ENCODE peak calls at places on chromosomes 12 and 14, in six cellular contexts. H is esophagus squamous epithelium, K is sigmoid colon, R is upper lobe of left lung, E is mucosa of descending colon, L is uterus. F is an unnamed sample. For H3K4me1, the result is how much of the 10 kb centered on the place peaks cover.

GRCh38 chr12:120495189-120495722 is 657 bp upstream of the DYNLL1 start:
- DNase-seq in H (no peak), K (no peak), R (no peak), E (no peak), L (no peak), F (no peak)

GRCh38 chr12:52020539-52021336 is 14.0 kb downstream of the TAMALIN start:
- DNase-seq in H (no peak), K (peak), R (no peak), E (no peak), L (no peak), F (peak)

GRCh38 chr12:94276725-94277124 is 128.3 kb downstream of the PLXNC1 start:
- DNase-seq in H (no peak), K (no peak), R (no peak), E (no peak), L (no peak), F (no peak)

GRCh38 chr12:109624467-109624866 is 50.9 kb downstream of the MVK start:
- DNase-seq in H (no peak), K (no peak), R (no peak), E (no peak), L (no peak), F (no peak)

GRCh38 chr12:16344269-16344668 is 3.2 kb upstream of the MGST1 start:
- DNase-seq in H (no peak), K (no peak), R (no peak), E (no peak), L (no peak), F (no peak)

GRCh38 chr12:56565510-56566101 is 44.0 kb downstream of the RBMS2 start:
- DNase-seq in H (no peak), K (peak), R (no peak), E (peak), L (peak), F (no peak)

GRCh38 chr14:24167527-24168114 is 4.3 kb upstream of the REC8 start:
- DNase-seq in H (no peak), K (no peak), R (no peak), E (no peak), L (no peak), F (no peak)

GRCh38 chr14:55780156-55780946 is 200.3 kb downstream of the KTN1 start:
- DNase-seq in H (no peak), K (no peak), R (no peak), E (no peak), L (no peak), F (no peak)

GRCh38 chr14:36241183-36241582 is 64.7 kb upstream of the PTCSC3 start:
- DNase-seq in H (no peak), K (no peak), R (no peak), E (no peak), L (no peak), F (no peak)

GRCh38 chr12:105933671-105934665 is 204.8 kb downstream of the NUAK1 start:
- DNase-seq in H (no peak), K (peak), R (no peak), E (peak), L (peak), F (no peak)

GRCh38 chr12:66240106-66240820 is 51.2 kb downstream of the IRAK3 start:
- DNase-seq in H (no peak), K (no peak), R (no peak), E (no peak), L (no peak), F (no peak)

GRCh38 chr12:94644141-94644575 is 6.2 kb downstream of the TMCC3 start:
- DNase-seq in H (no peak), K (no peak), R (no peak), E (no peak), L (no peak), F (peak)

GRCh38 chr12:55930771-55931316 is at the start of gene DGKA:
- DNase-seq in H (no peak), K (peak), R (no peak), E (peak), L (peak), F (peak)

GRCh38 chr12:25583545-25583944 is 30.5 kb upstream of the LMNTD1 start:
- DNase-seq in H (no peak), K (no peak), R (no peak), E (no peak), L (peak), F (no peak)

GRCh38 chr14:85471156-85471555 is 58.8 kb upstream of the FLRT2 start:
- DNase-seq in H (no peak), K (no peak), R (no peak), E (no peak), L (no peak), F (no peak)

GRCh38 chr12:120102189-120103043 is 14.1 kb downstream of the RAB35 start:
- DNase-seq in H (no peak), K (no peak), R (no peak), E (no peak), L (no peak), F (no peak)

GRCh38 chr12:98744692-98745091 is 99.6 kb downstream of the APAF1 start:
- DNase-seq in H (no peak), K (no peak), R (no peak), E (no peak), L (no peak), F (no peak)

GRCh38 chr14:99351166-99352007 is 79.4 kb upstream of the BCL11B start:
- DNase-seq in H (no peak), K (no peak), R (no peak), E (no peak), L (no peak), F (no peak)

GRCh38 chr12:132186208-132186856 is 42.1 kb downstream of the NOC4L start:
- DNase-seq in H (no peak), K (no peak), R (no peak), E (no peak), L (no peak), F (no peak)

GRCh38 chr12:12723147-12723680 is 6.0 kb downstream of the CDKN1B start:
- DNase-seq in H (no peak), K (no peak), R (no peak), E (no peak), L (no peak), F (no peak)

GRCh38 chr12:178715-179109 is 35.2 kb downstream of the SLC6A12 start:
- DNase-seq in H (no peak), K (no peak), R (no peak), E (no peak), L (no peak), F (no peak)

GRCh38 chr14:33573296-33573695 is 377.6 kb downstream of the EGLN3 start:
- DNase-seq in H (no peak), K (no peak), R (no peak), E (no peak), L (no peak), F (no peak)

GRCh38 chr14:105193916-105194782 is 13.0 kb upstream of the NUDT14 start:
- DNase-seq in H (no peak), K (no peak), R (peak), E (no peak), L (no peak), F (peak)

DNA sequence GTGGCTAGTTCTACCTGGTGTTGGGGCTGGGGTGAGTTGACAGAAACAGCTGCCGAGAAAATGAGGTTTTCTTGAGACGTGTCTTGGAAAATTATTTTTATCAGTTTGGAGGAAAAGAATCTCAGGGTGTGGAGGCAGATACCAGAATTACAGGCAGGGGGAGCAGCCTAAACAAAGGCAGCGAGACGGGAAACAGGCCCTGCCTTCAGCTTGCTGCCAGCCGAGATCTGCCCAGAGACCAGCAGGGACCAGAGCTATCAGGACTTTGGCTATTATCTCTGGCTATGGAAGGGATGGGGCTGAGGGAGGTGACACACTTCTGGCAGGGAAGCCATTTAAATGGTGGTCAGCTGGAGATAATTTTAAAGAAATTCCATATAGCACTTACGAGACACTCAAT is 25.7 kb downstream of the SYNDIG1L start:
- DNase-seq in H (no peak), K (no peak), R (no peak), E (no peak), L (no peak), F (no peak)
- TF ChIP-seq CTCF in H (no peak), K (no peak), R (no peak), E (no peak), L (no peak), F (no peak)

DNA sequence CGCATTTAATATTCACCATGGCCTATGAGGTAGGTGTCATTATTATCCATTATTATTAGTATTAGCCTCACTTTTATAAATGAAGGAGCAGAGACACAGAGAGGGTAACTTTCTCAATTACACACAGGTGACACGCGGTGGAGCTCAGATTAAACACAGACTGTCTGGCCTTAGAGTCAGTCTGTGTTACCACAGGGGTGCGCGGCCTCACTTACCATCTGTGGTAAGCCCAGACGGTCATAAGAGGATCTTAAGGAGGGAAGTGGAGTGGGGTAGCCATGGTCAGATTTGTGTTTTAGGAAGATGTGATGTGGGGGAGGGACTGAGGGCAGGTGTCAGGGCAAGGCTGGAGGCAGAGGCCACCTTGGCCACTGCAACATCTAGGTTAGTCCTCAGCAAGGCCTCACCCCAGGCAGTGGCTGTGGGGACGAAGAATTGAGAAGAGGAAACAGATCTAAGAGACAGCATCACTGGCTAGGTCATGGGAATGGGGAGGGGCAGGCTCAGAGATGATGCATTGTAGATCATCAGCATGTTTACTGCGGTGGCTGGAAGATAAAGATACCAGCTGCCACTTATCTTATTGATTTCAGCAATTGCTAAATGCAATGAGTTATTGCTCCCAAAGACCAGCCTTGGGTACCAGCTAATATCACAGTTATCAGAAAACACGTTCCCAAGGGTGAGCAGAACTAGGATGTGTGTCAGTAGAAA is 67.1 kb downstream of the SERPINA3 start:
- DNase-seq in H (no peak), K (peak), R (no peak), E (no peak), L (no peak), F (no peak)
- H3K4me1 ChIP-seq in H (under half), K (under half), R (under half), E (under half), L (under half), F (under half)

DNA sequence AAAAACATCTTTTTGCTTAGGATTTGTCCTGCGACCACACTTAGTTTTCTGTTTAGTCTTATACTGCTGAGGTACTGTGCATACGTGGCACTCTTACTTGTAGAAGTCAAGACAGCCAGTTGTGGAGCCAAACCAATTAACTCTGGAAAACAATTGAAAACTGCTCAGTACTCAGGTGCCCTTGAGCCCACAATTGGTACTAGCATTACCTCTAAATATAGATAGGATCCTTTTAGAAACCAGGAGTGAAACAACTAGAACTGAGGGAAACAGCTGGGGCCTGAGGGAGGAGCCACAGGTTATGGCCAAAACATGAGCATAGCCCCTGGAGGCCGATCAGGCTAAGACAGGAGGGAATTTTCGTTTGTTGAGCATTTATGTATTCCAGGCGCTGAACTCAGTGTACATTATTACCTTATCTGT is 2.5 kb downstream of the SPATS2 start:
- DNase-seq in H (no peak), K (no peak), R (no peak), E (no peak), L (peak), F (no peak)
- H3K4me3 ChIP-seq in H (peak), K (no peak), R (no peak), E (no peak), L (no peak), F (no peak)

GRCh38 chr14:59707778-59708635 is 131.4 kb upstream of the CCDC175 start:
- DNase-seq in H (no peak), K (no peak), R (no peak), E (no peak), L (no peak), F (no peak)
- TF ChIP-seq CTCF in H (no peak), K (no peak), R (no peak), E (no peak), L (no peak), F (no peak)

GRCh38 chr14:50758279-50758678 is 72.7 kb downstream of the NIN start:
- DNase-seq in H (no peak), K (no peak), R (no peak), E (no peak), L (no peak), F (no peak)

GRCh38 chr14:50758945-50759344 is 72.0 kb downstream of the NIN start:
- DNase-seq in H (no peak), K (no peak), R (no peak), E (no peak), L (no peak), F (no peak)

GRCh38 chr14:50759800-50760543 is 71.0 kb downstream of the NIN start:
- DNase-seq in H (no peak), K (no peak), R (no peak), E (no peak), L (no peak), F (no peak)

GRCh38 chr14:50756300-50756699 is 74.7 kb downstream of the NIN start:
- DNase-seq in H (no peak), K (no peak), R (no peak), E (no peak), L (no peak), F (no peak)

GRCh38 chr14:50757702-50758101 is 73.3 kb downstream of the NIN start:
- DNase-seq in H (no peak), K (no peak), R (no peak), E (no peak), L (no peak), F (no peak)
- H3K4me1 ChIP-seq in H (under half), K (under half), R (under half), E (under half), L (under half), F (under half)

F was measured in CD8-positive, alpha-beta T cell.